ENCODE peak calls at places on chromosomes 1 and 21, in eight cellular contexts. T, S, K, N, H, L, P and I are unnamed samples.

GRCh38 chr21:46459356-46460112 is 843 bp downstream of the DIP2A start:
- DNase-seq in T (peak; percentile 86), S (peak; percentile 44), K (peak; percentile 83), N (peak; percentile 43), H (peak; percentile 26), L (no peak), P (peak; percentile 88), I (no peak)

GRCh38 chr21:35974801-35975200 is 85.5 kb downstream of the SETD4 start:
- DNase-seq in T (no peak), S (peak; percentile 22), K (no peak), N (no peak), H (peak; percentile 31), L (no peak), P (no peak), I (no peak)

GRCh38 chr1:17059391-17060128 is 5.7 kb upstream of the SDHB start:
- DNase-seq in T (peak; percentile 90), S (peak; percentile 68), K (peak; percentile 86), N (peak; percentile 53), H (peak; percentile 74), L (no peak), P (peak; percentile 90), I (peak; percentile 70)

GRCh38 chr1:1118011-1118892 is 2.4 kb upstream of the C1orf159 start:
- DNase-seq in T (peak; percentile 70), S (no peak), K (no peak), N (no peak), H (no peak), L (no peak), P (peak; percentile 70), I (no peak)

GRCh38 chr1:156106624-156107488 is 7.7 kb upstream of the LMNA start:
- DNase-seq in T (no peak), S (no peak), K (peak; percentile 77), N (no peak), H (no peak), L (no peak), P (no peak), I (no peak)

GRCh38 chr21:46188226-46189212 is 4.3 kb upstream of the SPATC1L start:
- DNase-seq in T (no peak), S (peak; percentile 44), K (peak; percentile 85), N (peak; percentile 58), H (peak; percentile 35), L (no peak), P (no peak), I (peak; percentile 56)

GRCh38 chr1:9004731-9005708 is 21.2 kb downstream of the SLC2A7 start:
- DNase-seq in T (peak; percentile 75), S (peak; percentile 76), K (peak; percentile 91), N (peak; percentile 82), H (peak; percentile 64), L (peak; percentile 5), P (peak; percentile 94), I (peak; percentile 79)

GRCh38 chr1:36126005-36126716 is 1.1 kb upstream of the COL8A2 start:
- DNase-seq in T (no peak), S (no peak), K (no peak), N (no peak), H (no peak), L (no peak), P (no peak), I (no peak)

GRCh38 chr1:229127301-229127700 is 143.6 kb upstream of the RAB4A start:
- DNase-seq in T (no peak), S (no peak), K (no peak), N (no peak), H (no peak), L (no peak), P (no peak), I (no peak)

GRCh38 chr1:154442006-154442740 is 37.0 kb downstream of the IL6R start:
- DNase-seq in T (no peak), S (no peak), K (peak; percentile 59), N (no peak), H (no peak), L (no peak), P (no peak), I (no peak)

GRCh38 chr1:20290624-20291597 is at the start of gene VWA5B1:
- DNase-seq in T (no peak), S (no peak), K (no peak), N (no peak), H (no peak), L (no peak), P (no peak), I (no peak)

GRCh38 chr1:156342556-156342955 is 4.2 kb downstream of the TSACC start:
- DNase-seq in T (no peak), S (no peak), K (peak; percentile 55), N (no peak), H (no peak), L (no peak), P (no peak), I (no peak)

GRCh38 chr1:88891318-88892145 is at the start of gene GTF2B:
- DNase-seq in T (peak; percentile 92), S (peak; percentile 98), K (peak; percentile 96), N (peak; percentile 84), H (peak; percentile 74), L (peak; percentile 71), P (peak; percentile 91), I (peak; percentile 75)

GRCh38 chr1:43766818-43767525 is 59.6 kb downstream of the ST3GAL3 start:
- DNase-seq in T (no peak), S (no peak), K (no peak), N (no peak), H (peak; percentile 52), L (no peak), P (no peak), I (no peak)

GRCh38 chr1:215292906-215293305 is 210.4 kb downstream of the KCNK2 start:
- DNase-seq in T (no peak), S (peak; percentile 12), K (no peak), N (no peak), H (no peak), L (no peak), P (no peak), I (no peak)

GRCh38 chr1:173341307-173341706 is 134.2 kb upstream of the TNFSF4 start:
- DNase-seq in T (no peak), S (peak; percentile 65), K (peak; percentile 94), N (peak; percentile 15), H (no peak), L (no peak), P (no peak), I (no peak)

GRCh38 chr1:9086796-9087195 is 17.4 kb upstream of the SLC2A5 start:
- DNase-seq in T (no peak), S (no peak), K (peak; percentile 41), N (no peak), H (no peak), L (no peak), P (no peak), I (no peak)

GRCh38 chr1:44605904-44606615 is 68.2 kb downstream of the TMEM53 start:
- DNase-seq in T (no peak), S (no peak), K (peak; percentile 65), N (no peak), H (peak; percentile 75), L (no peak), P (no peak), I (no peak)

GRCh38 chr1:34885405-34886247 is 26.1 kb upstream of the SMIM12 start:
- DNase-seq in T (peak; percentile 66), S (peak; percentile 29), K (peak; percentile 61), N (peak; percentile 64), H (peak; percentile 38), L (no peak), P (peak; percentile 85), I (no peak)

GRCh38 chr1:78420185-78420584 is 70.6 kb upstream of the PTGFR start:
- DNase-seq in T (no peak), S (peak; percentile 64), K (no peak), N (no peak), H (no peak), L (no peak), P (no peak), I (no peak)

GRCh38 chr1:181094813-181095212 is 6.3 kb downstream of the IER5 start:
- DNase-seq in T (no peak), S (peak; percentile 83), K (peak; percentile 94), N (no peak), H (no peak), L (no peak), P (no peak), I (no peak)
- H3K27ac ChIP-seq in T (no peak overlapping the region), S (peak overlapping the region; percentile 86), K (peak overlapping the region; percentile 84), N (peak overlapping the region; percentile 78), H (peak overlapping the region; percentile 71), L (no peak overlapping the region), P (no peak overlapping the region), I (no peak overlapping the region)

DNA sequence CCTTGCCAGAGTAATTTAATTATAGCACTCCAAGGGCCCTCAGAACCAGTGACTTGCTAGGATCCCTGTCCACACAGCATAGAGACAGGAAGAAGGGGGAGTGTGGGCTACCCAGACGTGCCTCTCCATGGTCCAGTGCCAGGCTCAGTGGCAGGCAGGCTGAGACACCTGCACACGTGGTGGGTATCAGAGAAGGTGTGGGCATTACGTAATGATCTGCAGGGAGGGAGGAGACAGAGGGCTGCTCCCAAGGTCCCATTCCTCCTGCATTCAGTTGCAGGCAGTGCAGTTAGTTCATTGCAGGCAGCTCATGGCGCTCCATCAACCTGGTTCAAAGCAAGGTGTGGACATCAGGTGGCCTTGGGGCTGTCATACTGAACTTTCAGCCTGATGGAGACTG is 49.9 kb downstream of the C8B start:
- DNase-seq in T (peak; percentile 85), S (no peak), K (no peak), N (peak; percentile 31), H (no peak), L (no peak), P (no peak), I (no peak)
- H3K27ac ChIP-seq in T (no peak overlapping the region), S (no peak overlapping the region), K (no peak overlapping the region), N (no peak overlapping the region), H (no peak overlapping the region), L (no peak overlapping the region), P (no peak overlapping the region), I (no peak overlapping the region)

DNA sequence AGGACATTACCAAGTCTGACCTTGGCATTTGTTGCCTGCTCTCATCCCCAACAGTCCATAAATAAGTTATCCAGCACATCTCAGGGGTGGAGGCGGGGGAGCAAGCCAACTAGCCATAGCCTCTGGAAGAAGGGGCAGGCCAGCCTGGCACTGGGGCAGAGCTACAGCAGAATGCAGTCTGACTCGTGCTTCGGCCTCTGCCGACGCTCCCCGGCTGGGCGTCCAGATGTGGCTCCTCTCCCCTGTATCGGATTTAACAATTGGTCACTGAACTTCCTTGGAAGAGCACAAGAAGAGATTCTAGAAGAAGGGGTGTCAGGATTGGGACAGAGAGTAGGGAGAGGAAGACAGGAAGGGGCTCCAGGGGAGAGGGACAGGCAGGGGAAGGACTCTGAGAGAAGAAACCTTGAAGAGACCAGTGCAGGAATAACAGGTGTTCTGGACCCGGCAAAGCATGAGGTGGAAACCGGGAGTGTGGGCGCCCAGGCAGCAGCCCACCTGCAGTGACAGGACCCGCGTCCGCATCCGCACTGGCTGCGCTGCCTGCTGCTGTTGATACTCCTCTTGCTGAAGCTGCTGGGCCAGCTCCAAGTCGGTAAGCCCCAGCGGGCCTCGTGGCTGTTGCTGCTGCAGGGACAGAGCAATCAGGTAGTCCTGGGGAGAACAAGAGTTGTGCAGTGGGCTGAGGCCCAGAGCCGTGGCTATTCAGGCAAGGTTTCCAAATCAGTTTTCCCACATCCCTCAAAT is 9.4 kb downstream of the MINDY1 start:
- DNase-seq in T (no peak), S (no peak), K (no peak), N (no peak), H (no peak), L (no peak), P (peak; percentile 80), I (no peak)
- H3K27ac ChIP-seq in T (no peak overlapping the region), S (no peak overlapping the region), K (no peak overlapping the region), N (no peak overlapping the region), H (peak overlapping the region; percentile 16), L (peak overlapping the region; percentile 83), P (no peak overlapping the region), I (no peak overlapping the region)

DNA sequence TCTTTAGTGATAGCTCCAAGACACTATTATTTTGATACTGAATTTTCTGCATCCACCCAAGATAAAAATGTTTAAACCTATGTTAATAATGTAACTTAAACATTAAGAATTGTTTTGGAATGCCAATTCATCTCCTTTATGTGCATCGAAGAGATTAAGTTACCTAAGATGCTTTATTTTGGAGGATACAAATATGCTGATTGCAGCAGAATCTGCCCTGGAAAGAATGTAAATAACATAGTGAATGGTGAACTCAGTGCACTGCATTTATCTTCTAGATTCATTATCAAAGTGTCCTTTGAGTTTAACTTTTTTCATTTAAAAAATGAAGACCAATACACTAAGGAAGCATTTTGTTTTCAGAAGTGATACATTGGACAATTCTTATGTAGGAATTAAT is 757.2 kb downstream of the MRPL39 start:
- DNase-seq in T (no peak), S (no peak), K (no peak), N (no peak), H (no peak), L (no peak), P (no peak), I (no peak)
- H3K27ac ChIP-seq in T (no peak overlapping the region), S (no peak overlapping the region), K (no peak overlapping the region), N (no peak overlapping the region), H (no peak overlapping the region), L (no peak overlapping the region), P (no peak overlapping the region), I (no peak overlapping the region)